ENCODE peak calls at places on chromosomes 13 and 19, in seven cellular contexts. H, E, L, X, U, J and G are unnamed samples.

GRCh38 chr19:46065486-46065885 is 24.7 kb upstream of the IGFL4 start:
- DNase-seq in L (no peak), X (no peak), U (peak), H (no peak), J (no peak), E (no peak), G (no peak)

GRCh38 chr13:57629821-57630235 is 1.7 kb upstream of the PCDH17 start:
- DNase-seq in E (peak), L (no peak), H (peak), J (no peak), U (peak), X (peak), G (no peak)

GRCh38 chr19:6232567-6232966 is 47.2 kb downstream of the MLLT1 start:
- DNase-seq in U (peak), E (no peak), X (no peak), H (no peak), L (no peak), J (peak), G (no peak)

GRCh38 chr13:41458187-41458938 is 1.0 kb downstream of the RGCC start:
- DNase-seq in U (no peak), X (peak), L (peak), E (peak), J (peak), H (peak), G (peak)

GRCh38 chr19:35344511-35345031 is 3.1 kb upstream of the FFAR1 start:
- DNase-seq in X (no peak), H (no peak), J (no peak), E (peak), L (no peak), U (no peak), G (peak)

GRCh38 chr19:35120898-35121297 is 5.3 kb downstream of the FXYD3 start:
- DNase-seq in X (no peak), H (no peak), E (no peak), L (no peak), U (peak), J (no peak), G (no peak)

GRCh38 chr19:49119411-49120324 is at the start of gene PPFIA3:
- DNase-seq in E (peak), H (no peak), L (no peak), X (peak), J (no peak), U (peak), G (no peak)

GRCh38 chr19:4754248-4754647 is 30.6 kb upstream of the DPP9 start:
- DNase-seq in J (peak), E (no peak), H (no peak), L (no peak), U (no peak), X (no peak), G (no peak)

GRCh38 chr19:55353803-55354697 is 469 bp downstream of the COX6B2 start:
- DNase-seq in L (peak), X (peak), J (peak), H (peak), U (peak), E (peak), G (peak)

GRCh38 chr13:109647046-109647445 is 139.3 kb downstream of the IRS2 start:
- DNase-seq in X (no peak), J (peak), L (no peak), H (no peak), U (peak), E (no peak), G (no peak)

GRCh38 chr13:30107536-30108136 is 199.7 kb downstream of the KATNAL1 start:
- DNase-seq in J (peak), L (no peak), X (peak), E (no peak), H (no peak), U (peak), G (no peak)

GRCh38 chr19:54255105-54255775 is 1.8 kb downstream of the LILRB5 start:
- DNase-seq in H (no peak), X (no peak), U (no peak), J (no peak), L (no peak), E (no peak), G (no peak)

GRCh38 chr13:94988654-94989053 is 276.3 kb upstream of the SOX21 start:
- DNase-seq in E (no peak), J (peak), L (no peak), U (no peak), X (no peak), H (no peak), G (no peak)

GRCh38 chr19:45863840-45864628 is at the start of gene FOXA3:
- DNase-seq in J (peak), H (peak), U (peak), X (peak), E (peak), L (peak), G (peak)

GRCh38 chr13:111119966-111120365 is 4.9 kb downstream of the ARHGEF7 start:
- DNase-seq in L (no peak), H (no peak), E (no peak), U (no peak), J (no peak), X (no peak), G (no peak)

GRCh38 chr13:49563513-49563912 is 21.8 kb downstream of the RCBTB1 start:
- DNase-seq in L (no peak), U (peak), H (no peak), X (no peak), E (no peak), J (no peak), G (no peak)

GRCh38 chr19:31306006-31306753 is 43.1 kb downstream of the TSHZ3 start:
- DNase-seq in E (no peak), L (no peak), X (no peak), J (no peak), H (no peak), U (no peak), G (no peak)

GRCh38 chr13:37886879-37887278 is 17.3 kb upstream of the TRPC4 start:
- DNase-seq in L (no peak), J (no peak), U (no peak), E (no peak), X (no peak), H (no peak), G (no peak)

GRCh38 chr19:49434907-49435577 is 6.3 kb downstream of the SLC17A7 start:
- DNase-seq in X (no peak), H (no peak), J (no peak), U (no peak), E (no peak), L (no peak), G (no peak)

GRCh38 chr19:51102991-51103390 is 5.2 kb downstream of the CTU1 start:
- DNase-seq in X (no peak), E (no peak), U (no peak), L (no peak), H (no peak), J (no peak), G (no peak)

GRCh38 chr19:16203256-16204004 is 5.7 kb downstream of the AP1M1 start:
- DNase-seq in H (no peak), E (peak), X (no peak), L (no peak), J (no peak), U (no peak), G (no peak)

GRCh38 chr19:50432221-50432626 is 468 bp upstream of the MYBPC2 start:
- DNase-seq in X (no peak), E (no peak), J (no peak), L (peak), H (no peak), U (no peak), G (peak)

GRCh38 chr13:49669735-49670309 is 21.5 kb downstream of the EBPL start:
- DNase-seq in X (peak), E (no peak), H (no peak), J (peak), L (peak), U (peak), G (no peak)

GRCh38 chr13:26050568-26051230 is 1.1 kb downstream of the SHISA2 start:
- DNase-seq in X (peak), E (no peak), U (peak), J (no peak), L (no peak), H (peak), G (no peak)

GRCh38 chr19:15701757-15702589 is 25.9 kb upstream of the OR10H2 start:
- DNase-seq in J (no peak), U (no peak), E (no peak), H (no peak), L (no peak), X (no peak), G (no peak)

GRCh38 chr13:34772881-34773280 is 169.2 kb upstream of the NBEA start:
- DNase-seq in J (no peak), L (no peak), E (no peak), X (no peak), U (no peak), H (no peak), G (no peak)

GRCh38 chr13:61414686-61415664 is 674 bp downstream of the PCDH20 start:
- DNase-seq in X (peak), J (no peak), L (no peak), U (peak), H (no peak), E (peak), G (no peak)

GRCh38 chr19:51702754-51703654 is 9.9 kb downstream of the SPACA6 start:
- DNase-seq in X (peak), E (peak), J (no peak), H (no peak), L (no peak), U (no peak), G (peak)

GRCh38 chr13:103140001-103140671 is 73.9 kb upstream of the SLC10A2 start:
- DNase-seq in H (no peak), J (peak), X (no peak), E (no peak), L (peak), U (peak), G (no peak)

GRCh38 chr13:27942972-27943371 is 23.2 kb downstream of the PDX1 start:
- DNase-seq in X (no peak), H (no peak), J (no peak), U (no peak), L (no peak), E (no peak), G (no peak)

GRCh38 chr13:79973533-79973963 is 367.4 kb downstream of the SPRY2 start:
- DNase-seq in X (no peak), J (peak), U (peak), L (peak), E (no peak), H (no peak), G (no peak)
- TF ChIP-seq CTCF in X (peak), J (peak), U (peak), L (peak), E (no peak), H (no peak), G (peak)

GRCh38 chr13:83325454-83325853 is 556.8 kb downstream of the SLITRK1 start:
- DNase-seq in U (peak), H (no peak), J (no peak), X (no peak), E (no peak), L (no peak), G (no peak)
- TF ChIP-seq CTCF in U (no peak), H (no peak), J (no peak), X (no peak), E (no peak), L (no peak), G (no peak)

GRCh38 chr19:3518669-3519068 is 12.6 kb downstream of the FZR1 start:
- DNase-seq in L (no peak), H (no peak), E (no peak), J (no peak), X (no peak), U (no peak), G (no peak)

GRCh38 chr19:3518231-3518630 is 12.1 kb downstream of the FZR1 start:
- DNase-seq in U (no peak), L (no peak), E (no peak), J (no peak), X (no peak), H (no peak), G (no peak)

GRCh38 chr19:3521104-3521445 is 15.0 kb downstream of the FZR1 start:
- DNase-seq in E (no peak), U (no peak), L (no peak), X (no peak), H (no peak), J (no peak), G (no peak)

GRCh38 chr19:3519126-3519525 is 13.0 kb downstream of the FZR1 start:
- DNase-seq in H (no peak), J (no peak), E (no peak), X (no peak), L (no peak), U (no peak), G (no peak)

DNA sequence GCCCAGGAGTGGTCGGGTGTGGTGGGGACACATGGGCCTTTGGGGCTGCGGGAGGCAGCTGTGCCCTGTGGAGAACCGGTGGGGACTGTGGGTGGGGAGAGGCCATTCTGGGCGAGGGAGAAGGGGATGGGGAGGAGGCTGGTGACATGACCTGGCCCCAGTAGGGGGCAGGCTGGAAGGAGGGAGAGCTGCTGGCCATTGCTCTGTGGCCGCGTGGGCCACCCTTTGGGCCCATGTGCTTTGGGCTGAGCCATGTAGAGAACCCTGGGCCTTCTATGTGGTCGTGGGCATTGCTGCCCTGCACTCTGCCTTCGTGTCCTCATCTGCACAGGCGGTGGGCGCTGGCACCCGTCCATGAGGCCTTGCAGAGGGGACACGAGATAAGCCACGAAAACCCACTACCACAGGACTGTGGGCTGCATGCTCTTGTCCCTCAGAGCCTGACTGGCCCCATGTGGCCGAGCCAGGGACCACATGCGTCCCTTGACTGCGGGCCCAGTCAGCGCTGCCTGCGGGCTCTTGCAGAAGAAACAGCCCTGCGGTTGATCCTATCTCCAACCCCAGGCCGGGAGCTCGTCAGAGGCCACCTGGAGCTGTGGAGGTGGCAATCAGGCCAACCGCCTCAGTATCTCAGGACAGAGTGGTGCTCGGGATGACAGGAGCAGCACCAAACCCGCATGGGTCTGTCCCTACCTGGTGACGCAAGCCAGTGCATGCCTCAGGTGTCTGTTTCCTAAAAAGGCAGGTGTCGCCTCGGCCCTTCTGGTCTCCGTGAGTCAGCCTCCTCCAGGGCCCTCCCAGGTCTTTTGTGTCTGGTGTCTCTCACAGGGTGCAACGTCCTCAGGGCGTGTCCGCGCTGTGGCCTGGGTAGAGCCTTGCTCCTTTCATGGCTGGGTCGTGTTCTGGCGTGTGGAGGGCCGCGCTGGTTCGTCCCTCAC is 14.3 kb downstream of the FZR1 start:
- DNase-seq in X (no peak), E (no peak), U (no peak), H (no peak), J (no peak), L (no peak), G (no peak)
- TF ChIP-seq CTCF in X (no peak), E (no peak), U (no peak), H (no peak), J (no peak), L (no peak), G (no peak)

GRCh38 chr19:58408152-58409009 is at the start of gene ZNF584:
- DNase-seq in U (peak), H (peak), J (peak), X (peak), E (peak), L (peak), G (peak)

GRCh38 chr19:58409010-58409790 is 751 bp downstream of the ZNF584 start:
- DNase-seq in U (no peak), E (no peak), X (no peak), J (peak), H (no peak), L (no peak), G (no peak)

GRCh38 chr19:58407658-58408151 is 744 bp upstream of the ZNF584 start:
- DNase-seq in H (no peak), E (no peak), U (no peak), X (no peak), J (no peak), L (no peak), G (no peak)

GRCh38 chr19:58401825-58402433 is 6.5 kb downstream of the RNF225 start:
- DNase-seq in X (no peak), L (no peak), H (no peak), J (no peak), U (no peak), E (peak), G (no peak)

GRCh38 chr19:58406818-58407657 is 1.4 kb upstream of the ZNF584 start:
- DNase-seq in U (no peak), H (no peak), E (no peak), J (peak), X (no peak), L (peak), G (no peak)
- TF ChIP-seq CTCF in U (peak), H (no peak), E (no peak), J (peak), X (no peak), L (peak), G (no peak)

DNA sequence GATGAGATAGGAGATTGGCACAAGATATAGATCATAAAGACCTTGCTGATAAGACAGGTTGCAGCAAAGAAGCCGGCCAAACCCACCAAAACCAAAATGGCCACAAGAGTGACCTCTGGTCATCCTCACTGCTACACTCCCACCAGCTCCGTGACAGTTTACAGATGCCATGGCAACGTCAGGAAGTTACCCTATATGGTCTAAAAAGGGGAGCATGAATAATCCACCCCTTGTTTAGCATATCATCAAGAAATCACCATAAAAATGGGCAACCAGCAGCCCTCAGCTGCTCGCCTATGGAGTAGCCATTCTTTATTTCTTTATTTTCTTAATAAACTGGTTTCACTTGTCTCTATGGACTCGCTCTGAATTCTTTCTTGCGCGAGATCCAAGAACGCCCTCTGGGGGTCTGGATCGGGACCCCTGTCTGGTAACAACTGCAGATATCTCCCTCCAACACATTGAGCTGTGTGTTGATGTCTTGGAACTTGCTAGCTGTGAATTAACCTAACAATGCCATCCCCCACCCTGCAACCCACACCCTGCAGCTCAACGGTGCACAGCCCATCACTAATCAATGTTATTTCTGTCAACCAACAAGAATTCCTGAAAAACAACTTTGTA is 27.1 kb upstream of the GRTP1 start:
- DNase-seq in H (no peak), E (no peak), X (no peak), U (no peak), L (no peak), J (no peak), G (no peak)
- TF ChIP-seq CTCF in H (no peak), E (no peak), X (no peak), U (no peak), L (no peak), J (no peak), G (no peak)

GRCh38 chr19:33396701-33397535 is 23.4 kb downstream of the CEBPG start:
- DNase-seq in E (peak), U (peak), H (no peak), L (no peak), J (no peak), X (no peak), G (no peak)

GRCh38 chr19:33395561-33396550 is 22.3 kb downstream of the CEBPG start:
- DNase-seq in E (peak), X (peak), L (no peak), J (no peak), U (peak), H (no peak), G (no peak)

GRCh38 chr19:33394006-33394722 is 20.7 kb downstream of the CEBPG start:
- DNase-seq in J (peak), E (peak), U (peak), X (no peak), L (no peak), H (no peak), G (no peak)

GRCh38 chr19:33393286-33394005 is 19.9 kb downstream of the CEBPG start:
- DNase-seq in J (no peak), L (no peak), X (no peak), H (no peak), E (peak), U (no peak), G (no peak)

DNA sequence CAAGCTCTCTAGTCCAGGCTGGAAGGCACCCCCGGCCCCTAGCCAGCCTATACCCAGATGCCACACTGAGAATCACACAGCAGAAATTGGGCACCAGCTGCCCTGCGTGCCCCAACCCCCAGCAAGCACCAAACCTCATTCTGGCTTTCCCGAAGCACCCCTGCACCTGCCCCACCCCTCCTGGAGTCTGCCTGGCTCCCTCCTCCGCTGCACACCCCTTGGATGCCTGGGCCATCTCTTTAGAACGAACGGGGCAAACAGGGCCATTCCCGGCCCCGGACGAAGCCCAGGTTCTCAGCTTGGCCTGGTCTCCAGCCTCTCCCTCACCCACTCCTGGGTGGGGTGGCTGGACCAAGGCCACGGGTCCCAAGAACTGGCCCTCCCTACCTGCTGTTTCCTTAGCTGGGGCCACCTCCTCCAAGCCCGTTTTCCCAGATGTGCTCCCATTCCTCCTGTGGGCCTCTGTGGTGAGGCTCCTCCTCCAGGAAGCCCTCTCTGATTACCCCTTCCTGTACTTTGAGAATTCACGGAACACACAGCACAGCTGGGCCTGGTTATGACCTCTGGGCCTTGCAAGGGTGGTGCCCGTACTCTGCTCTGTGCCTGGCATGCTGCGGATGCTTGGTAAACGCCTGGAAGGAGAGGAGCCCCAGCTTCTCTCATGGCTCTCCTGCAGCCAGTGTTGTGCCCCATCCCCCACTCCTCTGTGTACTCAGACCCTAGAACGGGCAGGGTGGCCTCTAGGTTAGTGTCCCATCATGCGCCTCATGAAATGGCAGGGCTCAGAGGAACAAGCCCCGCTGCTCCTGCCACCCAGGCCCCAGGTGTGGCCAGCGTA is 21.4 kb downstream of the CEBPG start:
- DNase-seq in X (no peak), E (peak), U (no peak), J (no peak), H (no peak), L (no peak), G (no peak)
- TF ChIP-seq CTCF in X (no peak), E (no peak), U (no peak), J (no peak), H (no peak), L (no peak), G (no peak)